ENCODE peak calls at places on chromosome 7, in six cellular contexts. One of them, this sample, is unnamed.

GRCh38 chr7:121562274-121562673 is 166.2 kb upstream of the FAM3C start:
- DNase-seq in left ventricle myocardium inferior: no peak
- DNase-seq in fibroblast of mammary gland: no peak
- DNase-seq in heart right ventricle: no peak
- DNase-seq in cardiac fibroblast: peak; percentile 51
- DNase-seq in OCI-LY7: no peak
- DNase-seq in this sample: peak; percentile 22

GRCh38 chr7:134820778-134821177 is 41.3 kb downstream of the CALD1 start:
- DNase-seq in heart right ventricle: no peak
- DNase-seq in cardiac fibroblast: no peak
- DNase-seq in left ventricle myocardium inferior: no peak
- DNase-seq in OCI-LY7: no peak
- DNase-seq in fibroblast of mammary gland: no peak
- DNase-seq in this sample: no peak

GRCh38 chr7:117152213-117153007 is 170.4 kb downstream of the WNT2 start:
- DNase-seq in heart right ventricle: no peak
- DNase-seq in OCI-LY7: no peak
- DNase-seq in cardiac fibroblast: no peak
- DNase-seq in left ventricle myocardium inferior: no peak
- DNase-seq in fibroblast of mammary gland: no peak
- DNase-seq in this sample: no peak

GRCh38 chr7:1666251-1666778 is 3.8 kb upstream of the ELFN1 start:
- DNase-seq in heart right ventricle: no peak
- DNase-seq in cardiac fibroblast: no peak
- DNase-seq in fibroblast of mammary gland: no peak
- DNase-seq in left ventricle myocardium inferior: no peak
- DNase-seq in OCI-LY7: no peak
- DNase-seq in this sample: peak; percentile 48

GRCh38 chr7:7884855-7885254 is 83.7 kb upstream of the GLCCI1 start:
- DNase-seq in fibroblast of mammary gland: peak; percentile 74
- DNase-seq in OCI-LY7: no peak
- DNase-seq in cardiac fibroblast: peak; percentile 67
- DNase-seq in left ventricle myocardium inferior: no peak
- DNase-seq in heart right ventricle: no peak
- DNase-seq in this sample: peak; percentile 33

GRCh38 chr7:94396044-94396443 is 1.3 kb downstream of the COL1A2 start:
- DNase-seq in heart right ventricle: no peak
- DNase-seq in cardiac fibroblast: peak; percentile 87
- DNase-seq in OCI-LY7: no peak
- DNase-seq in fibroblast of mammary gland: peak; percentile 89
- DNase-seq in left ventricle myocardium inferior: no peak
- DNase-seq in this sample: peak; percentile 74

GRCh38 chr7:120586561-120586960 is 271.4 kb downstream of the TSPAN12 start:
- DNase-seq in heart right ventricle: no peak
- DNase-seq in fibroblast of mammary gland: no peak
- DNase-seq in OCI-LY7: no peak
- DNase-seq in left ventricle myocardium inferior: no peak
- DNase-seq in cardiac fibroblast: no peak
- DNase-seq in this sample: no peak

GRCh38 chr7:56087445-56087844 is 5.3 kb downstream of the PHKG1 start:
- DNase-seq in cardiac fibroblast: no peak
- DNase-seq in heart right ventricle: no peak
- DNase-seq in left ventricle myocardium inferior: no peak
- DNase-seq in OCI-LY7: no peak
- DNase-seq in fibroblast of mammary gland: no peak
- DNase-seq in this sample: no peak

GRCh38 chr7:134710854-134711624 is 64.4 kb downstream of the BPGM start:
- DNase-seq in cardiac fibroblast: no peak
- DNase-seq in fibroblast of mammary gland: no peak
- DNase-seq in OCI-LY7: no peak
- DNase-seq in left ventricle myocardium inferior: no peak
- DNase-seq in heart right ventricle: no peak
- DNase-seq in this sample: no peak

GRCh38 chr7:131238260-131238940 is 89.3 kb upstream of the MKLN1 start:
- DNase-seq in cardiac fibroblast: peak; percentile 90
- DNase-seq in left ventricle myocardium inferior: no peak
- DNase-seq in heart right ventricle: no peak
- DNase-seq in fibroblast of mammary gland: peak; percentile 90
- DNase-seq in OCI-LY7: no peak
- DNase-seq in this sample: peak; percentile 83

GRCh38 chr7:18770154-18770807 is 274.7 kb downstream of the HDAC9 start:
- DNase-seq in cardiac fibroblast: peak; percentile 89
- DNase-seq in fibroblast of mammary gland: peak; percentile 91
- DNase-seq in OCI-LY7: no peak
- DNase-seq in heart right ventricle: no peak
- DNase-seq in left ventricle myocardium inferior: no peak
- DNase-seq in this sample: peak; percentile 87

GRCh38 chr7:99693427-99694200 is 13.8 kb upstream of the CYP3A5 start:
- DNase-seq in fibroblast of mammary gland: no peak
- DNase-seq in heart right ventricle: no peak
- DNase-seq in OCI-LY7: no peak
- DNase-seq in left ventricle myocardium inferior: no peak
- DNase-seq in cardiac fibroblast: no peak
- DNase-seq in this sample: no peak

GRCh38 chr7:80359476-80359875 is 152.4 kb downstream of the GNAT3 start:
- DNase-seq in cardiac fibroblast: no peak
- DNase-seq in heart right ventricle: no peak
- DNase-seq in left ventricle myocardium inferior: no peak
- DNase-seq in fibroblast of mammary gland: no peak
- DNase-seq in OCI-LY7: no peak
- DNase-seq in this sample: no peak

GRCh38 chr7:11726251-11727155 is 105.5 kb downstream of the THSD7A start:
- DNase-seq in fibroblast of mammary gland: peak; percentile 96
- DNase-seq in cardiac fibroblast: peak; percentile 59
- DNase-seq in OCI-LY7: no peak
- DNase-seq in left ventricle myocardium inferior: peak; percentile 34
- DNase-seq in heart right ventricle: peak; percentile 10
- DNase-seq in this sample: peak; percentile 91

GRCh38 chr7:5692112-5692844 is 89.2 kb downstream of the RNF216 start:
- DNase-seq in left ventricle myocardium inferior: peak; percentile 85
- DNase-seq in heart right ventricle: peak; percentile 80
- DNase-seq in cardiac fibroblast: peak; percentile 100
- DNase-seq in fibroblast of mammary gland: peak; percentile 99
- DNase-seq in OCI-LY7: no peak
- DNase-seq in this sample: peak; percentile 94

GRCh38 chr7:136134503-136134902 is 157.3 kb upstream of the MTPN start:
- DNase-seq in OCI-LY7: no peak
- DNase-seq in cardiac fibroblast: peak; percentile 56
- DNase-seq in left ventricle myocardium inferior: no peak
- DNase-seq in heart right ventricle: no peak
- DNase-seq in fibroblast of mammary gland: peak; percentile 62
- DNase-seq in this sample: no peak

GRCh38 chr7:38542156-38542555 is 89.0 kb downstream of the AMPH start:
- DNase-seq in heart right ventricle: no peak
- DNase-seq in OCI-LY7: no peak
- DNase-seq in cardiac fibroblast: no peak
- DNase-seq in fibroblast of mammary gland: peak; percentile 72
- DNase-seq in left ventricle myocardium inferior: no peak
- DNase-seq in this sample: no peak

GRCh38 chr7:135943266-135943889 is 33.8 kb downstream of the MTPN start:
- DNase-seq in heart right ventricle: no peak
- DNase-seq in cardiac fibroblast: no peak
- DNase-seq in fibroblast of mammary gland: no peak
- DNase-seq in OCI-LY7: peak; percentile 33
- DNase-seq in left ventricle myocardium inferior: no peak
- DNase-seq in this sample: no peak

GRCh38 chr7:24727165-24728120 is 29.8 kb downstream of the GSDME start:
- DNase-seq in left ventricle myocardium inferior: no peak
- DNase-seq in fibroblast of mammary gland: peak; percentile 35
- DNase-seq in heart right ventricle: no peak
- DNase-seq in OCI-LY7: peak; percentile 28
- DNase-seq in cardiac fibroblast: peak; percentile 31
- DNase-seq in this sample: no peak

GRCh38 chr7:100053201-100053600 is 3.6 kb downstream of the ZSCAN21 start:
- DNase-seq in fibroblast of mammary gland: peak; percentile 86
- DNase-seq in left ventricle myocardium inferior: no peak
- DNase-seq in cardiac fibroblast: peak; percentile 89
- DNase-seq in OCI-LY7: peak; percentile 69
- DNase-seq in heart right ventricle: no peak
- DNase-seq in this sample: peak; percentile 75

GRCh38 chr7:1419310-1419634 is 40.0 kb downstream of the MICALL2 start:
- DNase-seq in left ventricle myocardium inferior: no peak
- DNase-seq in OCI-LY7: no peak
- DNase-seq in heart right ventricle: no peak
- DNase-seq in fibroblast of mammary gland: no peak
- DNase-seq in cardiac fibroblast: no peak
- DNase-seq in this sample: no peak

GRCh38 chr7:28955723-28956607 is 2.2 kb downstream of the TRIL start:
- DNase-seq in left ventricle myocardium inferior: peak; percentile 81
- DNase-seq in cardiac fibroblast: peak; percentile 37
- DNase-seq in heart right ventricle: peak; percentile 85
- DNase-seq in OCI-LY7: no peak
- DNase-seq in fibroblast of mammary gland: peak; percentile 25
- DNase-seq in this sample: no peak

GRCh38 chr7:116809636-116810266 is 52.6 kb upstream of the CAPZA2 start:
- DNase-seq in left ventricle myocardium inferior: no peak
- DNase-seq in cardiac fibroblast: peak; percentile 85
- DNase-seq in heart right ventricle: no peak
- DNase-seq in fibroblast of mammary gland: peak; percentile 77
- DNase-seq in OCI-LY7: peak; percentile 59
- DNase-seq in this sample: peak; percentile 51

GRCh38 chr7:3835102-3835501 is 534.0 kb downstream of the SDK1 start:
- DNase-seq in OCI-LY7: no peak
- DNase-seq in cardiac fibroblast: peak; percentile 28
- DNase-seq in heart right ventricle: no peak
- DNase-seq in fibroblast of mammary gland: no peak
- DNase-seq in left ventricle myocardium inferior: no peak
- DNase-seq in this sample: no peak

GRCh38 chr7:127251048-127251451 is 1.7 kb downstream of the GRM8 start:
- DNase-seq in cardiac fibroblast: no peak
- DNase-seq in OCI-LY7: no peak
- DNase-seq in fibroblast of mammary gland: no peak
- DNase-seq in heart right ventricle: no peak
- DNase-seq in left ventricle myocardium inferior: no peak
- DNase-seq in this sample: peak; percentile 6

GRCh38 chr7:52088008-52088787 is 771.6 kb upstream of the COBL start:
- DNase-seq in cardiac fibroblast: no peak
- DNase-seq in fibroblast of mammary gland: no peak
- DNase-seq in left ventricle myocardium inferior: no peak
- DNase-seq in heart right ventricle: peak; percentile 11
- DNase-seq in OCI-LY7: no peak
- DNase-seq in this sample: no peak

GRCh38 chr7:158275711-158276413 is 311.8 kb downstream of the PTPRN2 start:
- DNase-seq in OCI-LY7: no peak
- DNase-seq in heart right ventricle: no peak
- DNase-seq in left ventricle myocardium inferior: no peak
- DNase-seq in fibroblast of mammary gland: no peak
- DNase-seq in cardiac fibroblast: no peak
- DNase-seq in this sample: no peak

GRCh38 chr7:129801882-129802281 is 150.9 kb downstream of the UBE2H start:
- DNase-seq in cardiac fibroblast: no peak
- DNase-seq in OCI-LY7: no peak
- DNase-seq in heart right ventricle: no peak
- DNase-seq in fibroblast of mammary gland: no peak
- DNase-seq in left ventricle myocardium inferior: no peak
- DNase-seq in this sample: no peak

GRCh38 chr7:2687338-2687869 is 598 bp upstream of the AMZ1 start:
- DNase-seq in heart right ventricle: peak; percentile 45
- DNase-seq in left ventricle myocardium inferior: no peak
- DNase-seq in OCI-LY7: no peak
- DNase-seq in cardiac fibroblast: peak; percentile 46
- DNase-seq in fibroblast of mammary gland: peak; percentile 19
- DNase-seq in this sample: peak; percentile 86

GRCh38 chr7:150994838-150995510 is 4.2 kb downstream of the NOS3 start:
- DNase-seq in heart right ventricle: no peak
- DNase-seq in left ventricle myocardium inferior: no peak
- DNase-seq in cardiac fibroblast: no peak
- DNase-seq in fibroblast of mammary gland: no peak
- DNase-seq in OCI-LY7: no peak
- DNase-seq in this sample: no peak
- H3K4me3 ChIP-seq in heart right ventricle: peak overlapping the region; percentile 46
- H3K4me3 ChIP-seq in left ventricle myocardium inferior: peak overlapping the region; percentile 69
- H3K4me3 ChIP-seq in cardiac fibroblast: no peak overlapping the region
- H3K4me3 ChIP-seq in fibroblast of mammary gland: no peak overlapping the region
- H3K4me3 ChIP-seq in OCI-LY7: no peak overlapping the region
- H3K4me3 ChIP-seq in this sample: no peak overlapping the region

GRCh38 chr7:66114743-66115727 is at the start of gene CRCP:
- DNase-seq in fibroblast of mammary gland: peak; percentile 79
- DNase-seq in cardiac fibroblast: peak; percentile 79
- DNase-seq in heart right ventricle: peak; percentile 83
- DNase-seq in OCI-LY7: peak; percentile 88
- DNase-seq in left ventricle myocardium inferior: peak; percentile 83
- DNase-seq in this sample: peak; percentile 73
- TF ChIP-seq CTCF in fibroblast of mammary gland: peak; percentile 60
- TF ChIP-seq CTCF in cardiac fibroblast: peak; percentile 57
- TF ChIP-seq CTCF in heart right ventricle: no peak
- TF ChIP-seq CTCF in OCI-LY7: peak; percentile 44
- TF ChIP-seq CTCF in left ventricle myocardium inferior: peak; percentile 40
- TF ChIP-seq CTCF in this sample: peak; percentile 45

DNA sequence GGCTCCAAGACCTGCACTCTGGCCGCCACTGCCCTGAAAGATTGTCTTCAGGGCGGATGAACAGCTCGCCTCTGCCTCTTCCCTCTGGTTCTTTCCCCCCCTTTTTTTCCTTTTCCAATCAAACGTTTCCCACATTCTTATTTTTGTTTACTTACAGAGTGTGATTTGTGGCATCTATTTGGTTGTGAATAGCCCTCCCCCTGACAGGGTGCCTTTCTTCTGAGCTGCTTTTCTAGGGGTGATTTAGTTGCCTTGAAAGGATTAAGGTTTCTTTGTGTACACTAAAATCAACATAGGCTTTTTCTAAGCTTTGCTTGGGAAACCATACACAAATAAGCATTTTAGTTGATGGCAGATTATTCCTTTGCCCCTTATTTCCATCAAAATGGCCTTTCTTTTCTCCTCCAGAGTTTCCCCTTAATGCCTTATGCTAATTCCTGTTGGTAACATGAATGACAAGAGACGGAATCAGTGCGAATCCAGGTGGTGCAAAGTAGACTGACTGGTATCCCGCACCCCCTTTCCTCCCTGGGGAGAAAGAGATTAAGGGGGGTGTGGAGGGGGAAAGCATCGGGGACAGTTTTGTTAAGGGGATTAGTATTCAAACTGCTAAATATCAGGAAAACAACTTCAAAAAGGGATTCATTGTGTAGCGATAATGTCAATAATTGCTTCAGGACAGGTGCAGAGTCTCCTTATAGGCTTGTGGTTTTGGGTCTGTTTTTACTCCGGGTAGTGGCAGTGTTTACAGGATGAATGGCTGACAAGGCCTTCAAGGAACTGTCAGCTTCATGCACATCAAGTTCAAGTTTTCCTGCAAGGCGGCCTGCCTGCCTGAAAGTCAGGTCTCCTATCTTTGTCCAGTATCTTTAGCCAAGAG is 431.6 kb upstream of the GALNT17 start:
- DNase-seq in left ventricle myocardium inferior: no peak
- DNase-seq in fibroblast of mammary gland: no peak
- DNase-seq in heart right ventricle: no peak
- DNase-seq in cardiac fibroblast: no peak
- DNase-seq in OCI-LY7: peak; percentile 65
- DNase-seq in this sample: no peak
- H3K4me3 ChIP-seq in left ventricle myocardium inferior: no peak overlapping the region
- H3K4me3 ChIP-seq in fibroblast of mammary gland: no peak overlapping the region
- H3K4me3 ChIP-seq in heart right ventricle: no peak overlapping the region
- H3K4me3 ChIP-seq in cardiac fibroblast: no peak overlapping the region
- H3K4me3 ChIP-seq in OCI-LY7: no peak overlapping the region
- H3K4me3 ChIP-seq in this sample: no peak overlapping the region

GRCh38 chr7:77727936-77728701 is 31.9 kb downstream of the RSBN1L start:
- DNase-seq in OCI-LY7: no peak
- DNase-seq in fibroblast of mammary gland: peak; percentile 31
- DNase-seq in heart right ventricle: no peak
- DNase-seq in cardiac fibroblast: peak; percentile 44
- DNase-seq in left ventricle myocardium inferior: no peak
- DNase-seq in this sample: peak; percentile 16
- TF ChIP-seq CTCF in OCI-LY7: no peak
- TF ChIP-seq CTCF in fibroblast of mammary gland: no peak
- TF ChIP-seq CTCF in heart right ventricle: no peak
- TF ChIP-seq CTCF in cardiac fibroblast: no peak
- TF ChIP-seq CTCF in left ventricle myocardium inferior: no peak
- TF ChIP-seq CTCF in this sample: no peak

GRCh38 chr7:90713628-90714027 is 117.5 kb downstream of the CDK14 start:
- DNase-seq in left ventricle myocardium inferior: no peak
- DNase-seq in fibroblast of mammary gland: no peak
- DNase-seq in cardiac fibroblast: no peak
- DNase-seq in OCI-LY7: no peak
- DNase-seq in heart right ventricle: no peak
- DNase-seq in this sample: no peak
- H3K4me3 ChIP-seq in left ventricle myocardium inferior: no peak overlapping the region
- H3K4me3 ChIP-seq in fibroblast of mammary gland: no peak overlapping the region
- H3K4me3 ChIP-seq in cardiac fibroblast: no peak overlapping the region
- H3K4me3 ChIP-seq in OCI-LY7: peak overlapping the region; percentile 86
- H3K4me3 ChIP-seq in heart right ventricle: no peak overlapping the region
- H3K4me3 ChIP-seq in this sample: no peak overlapping the region